ENCODE peak calls at places on chromosomes 13 and 19, in six cellular contexts. One of them, this sample, is unnamed.

GRCh38 chr13:77213644-77214043 is 113.2 kb downstream of the MYCBP2 start:
- DNase-seq in stomach: no peak
- DNase-seq in psoas muscle: no peak
- DNase-seq in endothelial cell: no peak
- DNase-seq in heart right ventricle: no peak
- DNase-seq in foreskin fibroblast: peak
- DNase-seq in this sample: no peak

GRCh38 chr13:20482275-20482761 is 43.3 kb downstream of the CRYL1 start:
- DNase-seq in heart right ventricle: no peak
- DNase-seq in stomach: no peak
- DNase-seq in endothelial cell: no peak
- DNase-seq in psoas muscle: no peak
- DNase-seq in foreskin fibroblast: no peak
- DNase-seq in this sample: no peak

GRCh38 chr19:50959731-50960500 is 7.1 kb upstream of the KLK5 start:
- DNase-seq in psoas muscle: no peak
- DNase-seq in stomach: no peak
- DNase-seq in heart right ventricle: no peak
- DNase-seq in endothelial cell: no peak
- DNase-seq in foreskin fibroblast: no peak
- DNase-seq in this sample: no peak

GRCh38 chr19:10797541-10798256 is 38.3 kb downstream of the TMED1 start:
- DNase-seq in stomach: no peak
- DNase-seq in endothelial cell: no peak
- DNase-seq in psoas muscle: no peak
- DNase-seq in foreskin fibroblast: peak
- DNase-seq in heart right ventricle: no peak
- DNase-seq in this sample: no peak

GRCh38 chr13:33512880-33513554 is 227.5 kb upstream of the STARD13 start:
- DNase-seq in endothelial cell: no peak
- DNase-seq in heart right ventricle: no peak
- DNase-seq in foreskin fibroblast: no peak
- DNase-seq in psoas muscle: no peak
- DNase-seq in stomach: no peak
- DNase-seq in this sample: no peak

GRCh38 chr13:110971486-110971885 is 56.6 kb upstream of the ANKRD10 start:
- DNase-seq in stomach: peak
- DNase-seq in foreskin fibroblast: no peak
- DNase-seq in endothelial cell: no peak
- DNase-seq in heart right ventricle: no peak
- DNase-seq in psoas muscle: no peak
- DNase-seq in this sample: no peak

GRCh38 chr13:101415358-101416174 is 742 bp downstream of the NALCN start:
- DNase-seq in endothelial cell: no peak
- DNase-seq in foreskin fibroblast: no peak
- DNase-seq in heart right ventricle: peak
- DNase-seq in stomach: no peak
- DNase-seq in psoas muscle: peak
- DNase-seq in this sample: peak

GRCh38 chr13:44371421-44371820 is 2.2 kb upstream of the SERP2 start:
- DNase-seq in psoas muscle: no peak
- DNase-seq in stomach: no peak
- DNase-seq in foreskin fibroblast: no peak
- DNase-seq in endothelial cell: no peak
- DNase-seq in heart right ventricle: no peak
- DNase-seq in this sample: no peak

GRCh38 chr13:98839826-98840769 is 87.6 kb upstream of the SLC15A1 start:
- DNase-seq in stomach: peak
- DNase-seq in endothelial cell: peak
- DNase-seq in psoas muscle: peak
- DNase-seq in foreskin fibroblast: peak
- DNase-seq in heart right ventricle: peak
- DNase-seq in this sample: no peak

GRCh38 chr13:110273254-110273653 is 33.7 kb downstream of the COL4A1 start:
- DNase-seq in heart right ventricle: no peak
- DNase-seq in endothelial cell: no peak
- DNase-seq in foreskin fibroblast: no peak
- DNase-seq in stomach: no peak
- DNase-seq in psoas muscle: no peak
- DNase-seq in this sample: no peak

GRCh38 chr13:33548065-33548464 is 262.5 kb upstream of the STARD13 start:
- DNase-seq in psoas muscle: no peak
- DNase-seq in endothelial cell: no peak
- DNase-seq in stomach: no peak
- DNase-seq in foreskin fibroblast: no peak
- DNase-seq in heart right ventricle: no peak
- DNase-seq in this sample: no peak

GRCh38 chr19:51131780-51132680 is 7.3 kb downstream of the SIGLEC9 start:
- DNase-seq in stomach: peak
- DNase-seq in foreskin fibroblast: peak
- DNase-seq in endothelial cell: no peak
- DNase-seq in psoas muscle: no peak
- DNase-seq in heart right ventricle: peak
- DNase-seq in this sample: no peak

GRCh38 chr13:59877933-59878332 is 285.8 kb downstream of the DIAPH3 start:
- DNase-seq in endothelial cell: no peak
- DNase-seq in heart right ventricle: no peak
- DNase-seq in stomach: no peak
- DNase-seq in psoas muscle: no peak
- DNase-seq in foreskin fibroblast: peak
- DNase-seq in this sample: no peak

GRCh38 chr13:104953588-104953987 is 1581.9 kb downstream of the EFNB2 start:
- DNase-seq in foreskin fibroblast: peak
- DNase-seq in stomach: no peak
- DNase-seq in heart right ventricle: no peak
- DNase-seq in psoas muscle: no peak
- DNase-seq in endothelial cell: no peak
- DNase-seq in this sample: no peak

GRCh38 chr13:98475521-98475920 is 101.4 kb downstream of the STK24 start:
- DNase-seq in foreskin fibroblast: no peak
- DNase-seq in endothelial cell: peak
- DNase-seq in stomach: no peak
- DNase-seq in heart right ventricle: no peak
- DNase-seq in psoas muscle: no peak
- DNase-seq in this sample: no peak

GRCh38 chr19:50415661-50416033 is 3.1 kb upstream of the SPIB start:
- DNase-seq in psoas muscle: no peak
- DNase-seq in heart right ventricle: peak
- DNase-seq in foreskin fibroblast: no peak
- DNase-seq in stomach: peak
- DNase-seq in endothelial cell: no peak
- DNase-seq in this sample: no peak

GRCh38 chr13:32783067-32783466 is 196.8 kb downstream of the PDS5B start:
- DNase-seq in stomach: no peak
- DNase-seq in heart right ventricle: no peak
- DNase-seq in endothelial cell: no peak
- DNase-seq in psoas muscle: no peak
- DNase-seq in foreskin fibroblast: no peak
- DNase-seq in this sample: no peak

GRCh38 chr13:113298001-113298945 is 1.2 kb downstream of the LAMP1 start:
- DNase-seq in foreskin fibroblast: peak
- DNase-seq in heart right ventricle: no peak
- DNase-seq in endothelial cell: no peak
- DNase-seq in stomach: no peak
- DNase-seq in psoas muscle: no peak
- DNase-seq in this sample: no peak
- TF ChIP-seq CTCF in foreskin fibroblast: no peak
- TF ChIP-seq CTCF in heart right ventricle: no peak
- TF ChIP-seq CTCF in endothelial cell: no peak
- TF ChIP-seq CTCF in stomach: no peak
- TF ChIP-seq CTCF in psoas muscle: no peak
- TF ChIP-seq CTCF in this sample: no peak

GRCh38 chr13:79018166-79018565 is 359.2 kb upstream of the OBI1 start:
- DNase-seq in heart right ventricle: no peak
- DNase-seq in foreskin fibroblast: no peak
- DNase-seq in stomach: no peak
- DNase-seq in psoas muscle: no peak
- DNase-seq in endothelial cell: no peak
- DNase-seq in this sample: no peak
- TF ChIP-seq CTCF in heart right ventricle: no peak
- TF ChIP-seq CTCF in foreskin fibroblast: no peak
- TF ChIP-seq CTCF in stomach: no peak
- TF ChIP-seq CTCF in psoas muscle: no peak
- TF ChIP-seq CTCF in endothelial cell: no peak
- TF ChIP-seq CTCF in this sample: no peak

GRCh38 chr19:5575553-5575952 is 7.8 kb upstream of the TINCR start:
- DNase-seq in heart right ventricle: no peak
- DNase-seq in foreskin fibroblast: no peak
- DNase-seq in stomach: no peak
- DNase-seq in psoas muscle: no peak
- DNase-seq in endothelial cell: no peak
- DNase-seq in this sample: no peak

GRCh38 chr19:5579286-5579685 is 11.5 kb upstream of the TINCR start:
- DNase-seq in psoas muscle: no peak
- DNase-seq in stomach: no peak
- DNase-seq in heart right ventricle: no peak
- DNase-seq in foreskin fibroblast: no peak
- DNase-seq in endothelial cell: no peak
- DNase-seq in this sample: no peak

GRCh38 chr19:5579697-5580096 is 11.9 kb upstream of the TINCR start:
- DNase-seq in psoas muscle: no peak
- DNase-seq in foreskin fibroblast: no peak
- DNase-seq in stomach: no peak
- DNase-seq in heart right ventricle: no peak
- DNase-seq in endothelial cell: no peak
- DNase-seq in this sample: no peak

GRCh38 chr19:5580116-5580515 is 12.4 kb upstream of the TINCR start:
- DNase-seq in psoas muscle: no peak
- DNase-seq in endothelial cell: no peak
- DNase-seq in stomach: no peak
- DNase-seq in heart right ventricle: no peak
- DNase-seq in foreskin fibroblast: no peak
- DNase-seq in this sample: no peak

DNA sequence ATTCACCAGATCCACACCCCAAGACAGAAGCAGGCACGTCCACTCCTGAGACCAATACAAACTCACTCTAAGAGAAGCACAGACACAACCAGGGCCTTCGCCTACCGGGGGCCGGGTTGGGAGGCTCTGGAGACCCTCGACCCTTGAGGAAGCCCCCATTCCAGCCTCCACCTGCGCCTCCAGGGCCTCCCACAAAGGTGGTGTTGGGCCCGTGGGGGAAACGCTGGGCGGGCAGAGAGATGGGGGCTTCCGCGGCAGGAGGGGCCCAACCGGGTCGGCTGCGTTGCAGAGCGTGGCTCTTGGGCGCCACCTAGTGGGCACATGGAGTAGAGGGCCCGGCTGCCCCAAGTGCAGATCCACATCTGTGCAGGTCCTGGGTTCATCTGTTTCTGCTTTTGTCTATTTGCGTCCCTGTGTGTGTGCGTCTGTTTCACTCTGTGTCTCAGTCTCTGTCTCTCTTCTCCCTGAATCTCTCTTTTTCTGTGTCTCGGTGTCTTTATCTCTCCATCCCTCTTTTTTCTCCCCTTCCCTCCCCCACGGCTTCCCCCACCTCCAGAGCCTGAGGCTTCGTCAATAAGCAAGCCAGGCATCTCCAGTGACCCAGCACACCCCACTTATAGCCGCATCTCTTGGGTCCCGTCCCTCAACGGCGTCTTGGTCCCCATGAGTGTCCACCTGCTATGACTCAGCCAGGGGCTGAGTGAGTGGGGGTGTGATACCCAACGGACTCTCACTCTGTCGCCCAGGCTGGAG is 10.5 kb upstream of the TINCR start:
- DNase-seq in stomach: peak
- DNase-seq in heart right ventricle: peak
- DNase-seq in endothelial cell: peak
- DNase-seq in psoas muscle: peak
- DNase-seq in foreskin fibroblast: peak
- DNase-seq in this sample: no peak
- TF ChIP-seq CTCF in stomach: peak
- TF ChIP-seq CTCF in heart right ventricle: peak
- TF ChIP-seq CTCF in endothelial cell: peak
- TF ChIP-seq CTCF in psoas muscle: peak
- TF ChIP-seq CTCF in foreskin fibroblast: peak
- TF ChIP-seq CTCF in this sample: peak

GRCh38 chr19:49327878-49328544 is 3.0 kb upstream of the SLC6A16 start:
- DNase-seq in endothelial cell: no peak
- DNase-seq in stomach: no peak
- DNase-seq in heart right ventricle: no peak
- DNase-seq in foreskin fibroblast: peak
- DNase-seq in psoas muscle: no peak
- DNase-seq in this sample: no peak
- TF ChIP-seq CTCF in endothelial cell: peak
- TF ChIP-seq CTCF in stomach: peak
- TF ChIP-seq CTCF in heart right ventricle: peak
- TF ChIP-seq CTCF in foreskin fibroblast: peak
- TF ChIP-seq CTCF in psoas muscle: peak
- TF ChIP-seq CTCF in this sample: peak

GRCh38 chr19:6801397-6802086 is 29.0 kb downstream of the VAV1 start:
- DNase-seq in stomach: peak
- DNase-seq in endothelial cell: no peak
- DNase-seq in psoas muscle: peak
- DNase-seq in foreskin fibroblast: no peak
- DNase-seq in heart right ventricle: peak
- DNase-seq in this sample: no peak

GRCh38 chr19:6806488-6806887 is 34.0 kb downstream of the VAV1 start:
- DNase-seq in stomach: no peak
- DNase-seq in foreskin fibroblast: no peak
- DNase-seq in endothelial cell: no peak
- DNase-seq in heart right ventricle: no peak
- DNase-seq in psoas muscle: no peak
- DNase-seq in this sample: no peak

GRCh38 chr19:6803036-6803404 is 30.5 kb downstream of the VAV1 start:
- DNase-seq in heart right ventricle: no peak
- DNase-seq in stomach: no peak
- DNase-seq in foreskin fibroblast: no peak
- DNase-seq in psoas muscle: no peak
- DNase-seq in endothelial cell: no peak
- DNase-seq in this sample: no peak

GRCh38 chr19:6800991-6801396 is 28.5 kb downstream of the VAV1 start:
- DNase-seq in endothelial cell: no peak
- DNase-seq in psoas muscle: no peak
- DNase-seq in stomach: no peak
- DNase-seq in foreskin fibroblast: peak
- DNase-seq in heart right ventricle: no peak
- DNase-seq in this sample: no peak

GRCh38 chr19:6802336-6803035 is 30.0 kb downstream of the VAV1 start:
- DNase-seq in endothelial cell: no peak
- DNase-seq in stomach: peak
- DNase-seq in foreskin fibroblast: no peak
- DNase-seq in psoas muscle: peak
- DNase-seq in heart right ventricle: peak
- DNase-seq in this sample: no peak
- TF ChIP-seq CTCF in endothelial cell: no peak
- TF ChIP-seq CTCF in stomach: no peak
- TF ChIP-seq CTCF in foreskin fibroblast: no peak
- TF ChIP-seq CTCF in psoas muscle: no peak
- TF ChIP-seq CTCF in heart right ventricle: no peak
- TF ChIP-seq CTCF in this sample: no peak